ENCODE peak calls at places on chromosomes 13 and 19, in seven cellular contexts. One of them, this sample, is unnamed.

GRCh38 chr13:87810920-87811344 is 139.8 kb downstream of the SLITRK5 start:
- DNase-seq in transverse colon: no peak
- DNase-seq in PC-9: peak
- DNase-seq in CD4-positive, alpha-beta memory T cell: no peak
- DNase-seq in ovary: no peak
- DNase-seq in pancreas: no peak
- DNase-seq in heart right ventricle: no peak
- DNase-seq in this sample: no peak

GRCh38 chr19:15935167-15935702 is 906 bp upstream of the CYP4F11 start:
- DNase-seq in ovary: no peak
- DNase-seq in transverse colon: peak
- DNase-seq in pancreas: peak
- DNase-seq in CD4-positive, alpha-beta memory T cell: no peak
- DNase-seq in PC-9: peak
- DNase-seq in heart right ventricle: no peak
- DNase-seq in this sample: peak

GRCh38 chr13:28753208-28753892 is 34.6 kb upstream of the SLC46A3 start:
- DNase-seq in transverse colon: peak
- DNase-seq in pancreas: no peak
- DNase-seq in PC-9: peak
- DNase-seq in ovary: no peak
- DNase-seq in CD4-positive, alpha-beta memory T cell: no peak
- DNase-seq in heart right ventricle: peak
- DNase-seq in this sample: peak

GRCh38 chr19:12567951-12568350 is 16.7 kb upstream of the ZNF564 start:
- DNase-seq in transverse colon: no peak
- DNase-seq in CD4-positive, alpha-beta memory T cell: no peak
- DNase-seq in PC-9: no peak
- DNase-seq in pancreas: no peak
- DNase-seq in ovary: no peak
- DNase-seq in heart right ventricle: no peak
- DNase-seq in this sample: no peak

GRCh38 chr19:18294467-18294864 is 13.0 kb upstream of the JUND start:
- DNase-seq in ovary: peak
- DNase-seq in transverse colon: peak
- DNase-seq in heart right ventricle: no peak
- DNase-seq in PC-9: no peak
- DNase-seq in pancreas: no peak
- DNase-seq in CD4-positive, alpha-beta memory T cell: peak
- DNase-seq in this sample: peak

GRCh38 chr19:56643460-56643763 is 453 bp downstream of the SMIM17 start:
- DNase-seq in pancreas: no peak
- DNase-seq in CD4-positive, alpha-beta memory T cell: no peak
- DNase-seq in ovary: no peak
- DNase-seq in heart right ventricle: no peak
- DNase-seq in transverse colon: no peak
- DNase-seq in PC-9: no peak
- DNase-seq in this sample: no peak

GRCh38 chr13:52118095-52118494 is 10.8 kb downstream of the NEK5 start:
- DNase-seq in CD4-positive, alpha-beta memory T cell: no peak
- DNase-seq in heart right ventricle: no peak
- DNase-seq in PC-9: no peak
- DNase-seq in transverse colon: no peak
- DNase-seq in ovary: no peak
- DNase-seq in pancreas: no peak
- DNase-seq in this sample: no peak

GRCh38 chr19:574658-575526 is 2.5 kb downstream of the BSG start:
- DNase-seq in pancreas: peak
- DNase-seq in ovary: peak
- DNase-seq in CD4-positive, alpha-beta memory T cell: no peak
- DNase-seq in PC-9: peak
- DNase-seq in heart right ventricle: peak
- DNase-seq in transverse colon: no peak
- DNase-seq in this sample: peak

GRCh38 chr19:39166571-39167391 is 30.0 kb upstream of the NCCRP1 start:
- DNase-seq in CD4-positive, alpha-beta memory T cell: no peak
- DNase-seq in pancreas: peak
- DNase-seq in ovary: peak
- DNase-seq in PC-9: peak
- DNase-seq in heart right ventricle: peak
- DNase-seq in transverse colon: peak
- DNase-seq in this sample: peak

GRCh38 chr13:40528881-40529280 is 137.6 kb downstream of the FOXO1 start:
- DNase-seq in CD4-positive, alpha-beta memory T cell: no peak
- DNase-seq in pancreas: no peak
- DNase-seq in PC-9: no peak
- DNase-seq in ovary: no peak
- DNase-seq in transverse colon: no peak
- DNase-seq in heart right ventricle: no peak
- DNase-seq in this sample: no peak

GRCh38 chr13:101121608-101122007 is 294.7 kb downstream of the NALCN start:
- DNase-seq in pancreas: no peak
- DNase-seq in ovary: no peak
- DNase-seq in CD4-positive, alpha-beta memory T cell: no peak
- DNase-seq in transverse colon: no peak
- DNase-seq in PC-9: no peak
- DNase-seq in heart right ventricle: no peak
- DNase-seq in this sample: no peak

DNA sequence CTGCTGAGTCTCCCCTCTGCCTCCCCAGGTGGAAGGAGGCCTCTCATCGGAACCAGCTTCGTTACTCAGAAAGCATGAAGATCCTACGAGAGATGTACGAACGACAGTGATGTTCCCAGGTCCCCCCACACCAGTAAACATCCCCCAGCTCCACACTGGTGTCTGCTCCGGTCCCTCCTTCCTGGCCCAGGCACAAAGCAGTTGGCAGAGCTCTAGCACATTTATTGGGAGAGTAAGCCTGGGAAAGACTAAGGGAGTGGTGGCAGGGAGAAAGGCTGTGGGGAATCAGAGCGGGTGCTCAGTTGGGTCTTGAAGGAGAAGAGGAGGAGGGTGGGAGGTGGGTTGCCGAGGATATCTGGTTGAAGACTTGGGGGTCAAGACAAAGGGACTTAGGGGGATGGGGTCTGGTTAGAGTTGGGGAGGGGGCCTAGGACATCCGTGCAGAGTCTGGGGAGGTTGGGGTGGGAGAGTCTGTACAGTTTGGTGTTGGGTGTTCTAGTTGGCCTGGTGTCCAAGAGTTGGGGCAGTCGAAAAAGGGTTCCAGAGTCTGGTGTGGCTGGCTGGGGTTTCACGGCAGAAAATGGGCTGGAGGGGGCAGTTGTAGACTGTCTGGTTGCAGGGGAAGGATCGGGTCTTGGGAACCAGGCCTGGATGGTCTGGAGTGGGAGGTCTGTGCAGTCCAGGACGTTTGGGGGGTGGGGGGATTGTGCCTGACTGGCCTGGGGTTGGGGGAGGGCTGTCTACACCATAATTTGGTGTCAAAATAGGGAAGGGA is 2.3 kb downstream of the HSPB6 start:
- DNase-seq in ovary: peak
- DNase-seq in transverse colon: peak
- DNase-seq in PC-9: no peak
- DNase-seq in pancreas: no peak
- DNase-seq in CD4-positive, alpha-beta memory T cell: no peak
- DNase-seq in heart right ventricle: no peak
- DNase-seq in this sample: no peak
- H3K27ac ChIP-seq in ovary: peak
- H3K27ac ChIP-seq in transverse colon: peak
- H3K27ac ChIP-seq in PC-9: no peak
- H3K27ac ChIP-seq in pancreas: no peak
- H3K27ac ChIP-seq in CD4-positive, alpha-beta memory T cell: no peak
- H3K27ac ChIP-seq in heart right ventricle: peak
- H3K27ac ChIP-seq in this sample: peak

DNA sequence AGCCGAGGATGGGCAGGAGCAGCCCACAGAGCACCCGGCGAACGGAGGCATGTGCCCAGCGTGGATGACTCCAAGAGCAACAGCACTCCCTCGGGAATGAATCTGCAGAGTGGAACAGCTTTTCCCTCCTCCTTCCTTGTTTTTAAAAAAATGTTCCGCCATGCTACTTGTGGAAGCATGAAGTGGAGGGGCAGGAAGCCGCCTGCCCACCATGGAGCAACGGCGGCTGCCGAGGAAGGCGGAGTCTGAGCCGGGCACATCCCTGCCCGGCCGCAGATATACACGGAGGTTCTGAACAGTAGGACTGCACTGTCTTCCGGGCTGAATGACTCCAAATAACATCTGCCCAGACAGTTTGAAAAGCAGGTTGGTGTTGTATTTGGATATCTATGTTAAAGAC is 65.2 kb downstream of the SOX1 start:
- DNase-seq in heart right ventricle: no peak
- DNase-seq in CD4-positive, alpha-beta memory T cell: no peak
- DNase-seq in pancreas: no peak
- DNase-seq in PC-9: no peak
- DNase-seq in ovary: no peak
- DNase-seq in transverse colon: no peak
- DNase-seq in this sample: no peak
- H3K27ac ChIP-seq in heart right ventricle: no peak
- H3K27ac ChIP-seq in CD4-positive, alpha-beta memory T cell: no peak
- H3K27ac ChIP-seq in pancreas: no peak
- H3K27ac ChIP-seq in PC-9: no peak
- H3K27ac ChIP-seq in ovary: no peak
- H3K27ac ChIP-seq in transverse colon: no peak
- H3K27ac ChIP-seq in this sample: no peak

GRCh38 chr13:38656699-38657098 is 30.2 kb upstream of the FREM2 start:
- DNase-seq in CD4-positive, alpha-beta memory T cell: no peak
- DNase-seq in ovary: no peak
- DNase-seq in PC-9: no peak
- DNase-seq in pancreas: peak
- DNase-seq in transverse colon: no peak
- DNase-seq in heart right ventricle: no peak
- DNase-seq in this sample: no peak
- H3K27ac ChIP-seq in CD4-positive, alpha-beta memory T cell: no peak
- H3K27ac ChIP-seq in ovary: no peak
- H3K27ac ChIP-seq in PC-9: no peak
- H3K27ac ChIP-seq in pancreas: no peak
- H3K27ac ChIP-seq in transverse colon: no peak
- H3K27ac ChIP-seq in heart right ventricle: no peak
- H3K27ac ChIP-seq in this sample: no peak

DNA sequence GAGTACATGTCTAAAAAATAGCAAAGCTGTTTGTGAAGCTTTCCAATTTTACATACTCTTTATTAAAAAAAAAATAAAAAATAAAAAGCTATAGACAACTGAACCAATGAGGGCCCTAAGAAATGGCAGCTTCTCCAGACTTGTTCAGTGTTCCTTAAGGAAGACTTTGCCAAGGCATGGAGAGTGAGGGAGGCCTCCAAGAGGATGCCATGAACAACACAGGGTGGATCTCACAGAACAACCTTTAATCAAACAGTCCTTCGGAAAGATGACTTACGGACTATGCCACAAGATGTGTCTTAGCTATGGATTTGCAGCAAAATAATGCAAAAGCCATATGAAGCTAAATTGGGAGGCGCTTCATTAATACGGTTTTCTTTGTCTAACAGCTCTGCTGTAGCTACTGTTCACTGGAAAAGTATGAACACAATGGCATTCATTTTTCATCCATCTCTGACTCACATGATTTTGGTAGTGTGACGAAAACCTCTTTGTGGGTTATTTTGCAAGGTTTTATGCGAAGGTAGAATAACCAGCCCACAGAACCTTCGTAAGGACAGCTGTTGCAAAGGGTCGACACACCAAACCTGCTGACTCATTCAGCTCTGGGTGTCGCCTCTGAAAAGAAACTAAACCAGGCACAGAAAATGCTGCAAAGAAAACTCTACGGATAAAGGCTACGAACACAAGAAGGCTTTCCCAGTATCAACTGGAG is 27.7 kb downstream of the EFNB2 start:
- DNase-seq in heart right ventricle: no peak
- DNase-seq in transverse colon: no peak
- DNase-seq in PC-9: peak
- DNase-seq in pancreas: no peak
- DNase-seq in ovary: no peak
- DNase-seq in CD4-positive, alpha-beta memory T cell: no peak
- DNase-seq in this sample: peak
- H3K27ac ChIP-seq in heart right ventricle: no peak
- H3K27ac ChIP-seq in transverse colon: no peak
- H3K27ac ChIP-seq in PC-9: peak
- H3K27ac ChIP-seq in pancreas: no peak
- H3K27ac ChIP-seq in ovary: no peak
- H3K27ac ChIP-seq in CD4-positive, alpha-beta memory T cell: no peak
- H3K27ac ChIP-seq in this sample: no peak

GRCh38 chr19:4144666-4145261 is 8.7 kb upstream of the CREB3L3 start:
- DNase-seq in ovary: no peak
- DNase-seq in pancreas: no peak
- DNase-seq in heart right ventricle: no peak
- DNase-seq in transverse colon: peak
- DNase-seq in CD4-positive, alpha-beta memory T cell: no peak
- DNase-seq in PC-9: peak
- DNase-seq in this sample: peak
- H3K27ac ChIP-seq in ovary: no peak
- H3K27ac ChIP-seq in pancreas: no peak
- H3K27ac ChIP-seq in heart right ventricle: no peak
- H3K27ac ChIP-seq in transverse colon: peak
- H3K27ac ChIP-seq in CD4-positive, alpha-beta memory T cell: no peak
- H3K27ac ChIP-seq in PC-9: peak
- H3K27ac ChIP-seq in this sample: peak

GRCh38 chr13:66562054-66562453 is 668.1 kb downstream of the PCDH9 start:
- DNase-seq in CD4-positive, alpha-beta memory T cell: no peak
- DNase-seq in PC-9: no peak
- DNase-seq in pancreas: no peak
- DNase-seq in heart right ventricle: no peak
- DNase-seq in transverse colon: no peak
- DNase-seq in ovary: no peak
- DNase-seq in this sample: no peak
- H3K27ac ChIP-seq in CD4-positive, alpha-beta memory T cell: no peak
- H3K27ac ChIP-seq in PC-9: no peak
- H3K27ac ChIP-seq in pancreas: no peak
- H3K27ac ChIP-seq in heart right ventricle: no peak
- H3K27ac ChIP-seq in transverse colon: no peak
- H3K27ac ChIP-seq in ovary: no peak
- H3K27ac ChIP-seq in this sample: no peak

GRCh38 chr19:47839411-47839810 is 17.7 kb downstream of the CRX start:
- DNase-seq in CD4-positive, alpha-beta memory T cell: no peak
- DNase-seq in transverse colon: no peak
- DNase-seq in ovary: no peak
- DNase-seq in heart right ventricle: no peak
- DNase-seq in pancreas: no peak
- DNase-seq in PC-9: no peak
- DNase-seq in this sample: no peak
- H3K27ac ChIP-seq in CD4-positive, alpha-beta memory T cell: no peak
- H3K27ac ChIP-seq in transverse colon: no peak
- H3K27ac ChIP-seq in ovary: no peak
- H3K27ac ChIP-seq in heart right ventricle: no peak
- H3K27ac ChIP-seq in pancreas: no peak
- H3K27ac ChIP-seq in PC-9: no peak
- H3K27ac ChIP-seq in this sample: no peak

GRCh38 chr19:53771133-53771532 is 53.0 kb downstream of the NLRP12 start:
- DNase-seq in PC-9: peak
- DNase-seq in pancreas: no peak
- DNase-seq in transverse colon: no peak
- DNase-seq in heart right ventricle: no peak
- DNase-seq in ovary: no peak
- DNase-seq in CD4-positive, alpha-beta memory T cell: no peak
- DNase-seq in this sample: no peak
- H3K27ac ChIP-seq in PC-9: no peak
- H3K27ac ChIP-seq in pancreas: no peak
- H3K27ac ChIP-seq in transverse colon: no peak
- H3K27ac ChIP-seq in heart right ventricle: no peak
- H3K27ac ChIP-seq in ovary: no peak
- H3K27ac ChIP-seq in CD4-positive, alpha-beta memory T cell: no peak
- H3K27ac ChIP-seq in this sample: no peak

This sample was measured in RWPE1.